ENCODE peak calls at places on chromosomes 3 and 15, in four cellular contexts. U, I, H and P are unnamed samples.

GRCh38 chr3:23494967-23495366 is 291.8 kb downstream of the UBE2E2 start:
- DNase-seq in U (no peak), I (no peak), H (no peak), P (no peak)

GRCh38 chr3:100737334-100737733 is 28.0 kb downstream of the TFG start:
- DNase-seq in U (no peak), I (no peak), H (peak; percentile 7), P (no peak)

GRCh38 chr3:160474416-160474838 is 24.8 kb upstream of the TRIM59 start:
- DNase-seq in U (no peak), I (no peak), H (no peak), P (no peak)

GRCh38 chr3:31226331-31226730 is 306.4 kb upstream of the STT3B start:
- DNase-seq in U (no peak), I (no peak), H (peak; percentile 94), P (no peak)

GRCh38 chr3:38334656-38335055 is 11.9 kb upstream of the XYLB start:
- DNase-seq in U (peak; percentile 18), I (no peak), H (no peak), P (no peak)

GRCh38 chr15:51424780-51425179 is 83.3 kb downstream of the GLDN start:
- DNase-seq in U (no peak), I (no peak), H (no peak), P (no peak)

GRCh38 chr15:75361989-75362641 is 6.3 kb downstream of the MAN2C1 start:
- DNase-seq in U (no peak), I (no peak), H (no peak), P (no peak)

GRCh38 chr15:75751116-75751875 is 38.6 kb upstream of the CSPG4 start:
- DNase-seq in U (no peak), I (no peak), H (no peak), P (no peak)

GRCh38 chr3:40313975-40314860 is 4.7 kb downstream of the EIF1B start:
- DNase-seq in U (no peak), I (no peak), H (no peak), P (no peak)

GRCh38 chr15:38623744-38624143 is 59.1 kb upstream of the RASGRP1 start:
- DNase-seq in U (no peak), I (no peak), H (no peak), P (no peak)

GRCh38 chr15:78216276-78217229 is 17.8 kb downstream of the ACSBG1 start:
- DNase-seq in U (no peak), I (peak; percentile 45), H (no peak), P (no peak)

GRCh38 chr3:195761503-195762248 is 40.9 kb downstream of the MUC20 start:
- DNase-seq in U (no peak), I (no peak), H (no peak), P (no peak)

GRCh38 chr15:95669146-95669922 is 661.2 kb upstream of the NR2F2 start:
- DNase-seq in U (no peak), I (no peak), H (no peak), P (peak; percentile 13)

GRCh38 chr15:66941231-66941711 is 124.1 kb upstream of the SMAD3 start:
- DNase-seq in U (no peak), I (peak; percentile 32), H (no peak), P (no peak)

GRCh38 chr3:96836153-96836915 is 21.9 kb downstream of the EPHA6 start:
- DNase-seq in U (no peak), I (no peak), H (no peak), P (no peak)

GRCh38 chr3:173618703-173619102 is 221.2 kb downstream of the NLGN1 start:
- DNase-seq in U (no peak), I (peak; percentile 33), H (no peak), P (no peak)

GRCh38 chr3:124221286-124221821 is 229.4 kb upstream of the ROPN1 start:
- DNase-seq in U (no peak), I (no peak), H (no peak), P (no peak)

GRCh38 chr15:82851331-82851850 is 42.0 kb downstream of the WHAMM start:
- DNase-seq in U (no peak), I (no peak), H (no peak), P (no peak)

GRCh38 chr3:188057124-188057523 is 96.8 kb upstream of the LPP start:
- DNase-seq in U (no peak), I (no peak), H (no peak), P (no peak)

GRCh38 chr3:108319428-108320053 is 23.2 kb downstream of the HHLA2 start:
- DNase-seq in U (no peak), I (peak; percentile 67), H (no peak), P (no peak)

GRCh38 chr3:108322352-108322751 is 26.0 kb downstream of the HHLA2 start:
- DNase-seq in U (no peak), I (no peak), H (peak; percentile 19), P (no peak)

GRCh38 chr3:108324177-108324576 is 27.8 kb downstream of the HHLA2 start:
- DNase-seq in U (no peak), I (no peak), H (no peak), P (no peak)

GRCh38 chr3:108315767-108316301 is 19.5 kb downstream of the HHLA2 start:
- DNase-seq in U (no peak), I (no peak), H (no peak), P (no peak)

DNA sequence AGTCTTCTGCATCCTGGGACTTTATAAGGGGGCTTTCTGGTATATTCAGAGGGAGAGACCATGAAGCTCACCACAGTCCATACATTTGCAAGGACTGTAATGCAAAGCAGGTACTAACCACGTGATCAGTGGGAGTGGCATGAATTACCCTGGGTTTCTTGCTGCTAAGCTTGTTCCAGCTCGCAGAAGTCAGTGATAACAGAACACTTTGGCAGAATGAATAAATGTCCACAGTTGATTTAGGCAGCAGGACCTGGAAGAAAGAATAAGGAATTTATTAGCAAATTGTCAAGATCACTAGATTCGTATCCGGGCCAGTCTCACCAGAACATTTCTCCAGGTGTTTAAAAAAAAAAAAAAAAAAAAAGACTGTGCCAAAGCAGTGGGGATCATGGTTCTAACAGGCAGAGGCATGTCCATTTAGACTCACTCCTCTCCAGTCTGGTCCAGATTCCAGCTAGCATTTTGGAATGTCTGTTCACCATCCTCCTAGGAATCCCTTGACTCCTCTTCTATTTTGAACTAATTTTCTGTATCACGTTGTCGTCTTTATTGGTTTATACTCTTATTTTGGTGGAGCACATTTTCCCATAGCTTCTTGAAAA is 24.5 kb downstream of the HHLA2 start:
- DNase-seq in U (no peak), I (no peak), H (no peak), P (no peak)
- TF ChIP-seq CTCF in U (no peak), I (no peak), H (no peak), P (no peak)

DNA sequence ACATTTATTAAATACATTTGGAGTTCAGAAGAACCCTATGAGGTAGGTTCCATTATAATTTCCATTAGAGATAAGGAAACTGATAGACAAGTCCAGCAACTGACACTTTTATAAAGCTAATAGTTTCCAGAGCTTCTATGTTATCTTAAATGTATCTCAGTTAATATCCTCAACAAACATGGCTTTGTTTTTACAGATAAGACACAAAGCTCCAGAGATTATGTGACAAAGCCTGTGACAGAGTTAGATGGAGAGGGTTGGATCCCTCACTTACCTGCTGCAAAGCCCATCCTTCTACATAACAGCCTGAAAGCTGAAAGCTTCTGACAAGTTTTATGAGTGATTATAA is 473 bp upstream of the COMMD2 start:
- DNase-seq in U (no peak), I (no peak), H (no peak), P (peak; percentile 5)
- TF ChIP-seq CTCF in U (no peak), I (no peak), H (peak; percentile 38), P (no peak)

GRCh38 chr3:167742338-167742737 is 6.8 kb downstream of the SERPINI1 start:
- DNase-seq in U (no peak), I (no peak), H (no peak), P (no peak)

GRCh38 chr3:167738037-167738436 is 2.5 kb downstream of the SERPINI1 start:
- DNase-seq in U (no peak), I (no peak), H (no peak), P (no peak)

GRCh38 chr3:167743799-167744198 is 8.3 kb downstream of the SERPINI1 start:
- DNase-seq in U (no peak), I (no peak), H (no peak), P (no peak)

GRCh38 chr3:167739190-167739589 is 3.7 kb downstream of the SERPINI1 start:
- DNase-seq in U (no peak), I (no peak), H (no peak), P (no peak)

DNA sequence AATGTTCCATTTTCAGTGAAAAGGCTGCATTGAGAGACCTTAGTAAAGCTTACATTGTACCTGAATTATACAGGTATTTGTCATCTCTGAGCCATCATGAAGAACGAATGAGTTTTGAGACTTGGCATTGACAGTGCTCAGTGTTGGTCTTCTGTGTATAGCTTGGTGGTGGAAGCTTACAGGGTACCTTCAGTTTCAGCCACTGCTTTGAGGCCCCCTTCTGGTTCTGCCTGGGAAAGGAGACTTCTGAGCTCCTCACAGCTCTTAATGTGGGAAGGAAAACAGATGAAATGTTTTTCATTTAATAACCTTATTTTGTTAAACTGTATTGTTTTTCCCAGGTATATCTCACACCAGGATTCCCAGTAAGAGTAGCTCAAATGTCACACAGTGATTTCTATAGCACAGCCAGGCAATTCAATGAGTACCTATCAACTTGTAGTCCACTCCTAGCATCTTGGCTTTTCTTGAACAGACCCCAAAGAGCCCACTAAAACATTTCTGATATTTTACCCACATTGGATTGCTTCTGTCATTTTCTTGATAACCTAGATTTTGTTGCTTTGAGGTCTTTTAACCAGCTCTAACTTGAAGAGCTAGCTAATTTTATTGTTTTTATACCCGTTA is 5.6 kb downstream of the SERPINI1 start:
- DNase-seq in U (no peak), I (no peak), H (peak; percentile 74), P (peak; percentile 16)
- TF ChIP-seq CTCF in U (peak; percentile 76), I (peak; percentile 27), H (peak; percentile 86), P (peak; percentile 36)

DNA sequence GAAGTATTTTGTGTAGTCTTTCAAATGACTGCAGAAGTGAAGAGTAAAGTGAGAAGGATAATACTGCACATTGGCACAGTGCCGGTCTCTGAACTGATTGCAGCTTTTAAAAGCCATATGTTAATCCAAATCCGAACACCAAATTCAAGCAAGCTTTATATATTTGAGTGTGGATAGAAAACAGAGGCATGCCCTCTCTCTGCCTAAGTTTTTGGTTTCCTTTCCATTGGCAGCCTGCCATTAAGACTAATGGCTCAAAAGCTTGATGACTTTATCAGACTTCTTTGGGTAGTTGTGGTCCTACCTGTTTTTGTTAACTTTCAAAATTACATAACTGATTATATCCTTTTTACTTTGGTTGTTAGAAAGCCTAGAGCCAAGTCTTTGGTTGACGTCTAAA is 101.4 kb downstream of the SENP2 start:
- DNase-seq in U (no peak), I (no peak), H (no peak), P (no peak)
- TF ChIP-seq CTCF in U (no peak), I (no peak), H (no peak), P (no peak)

GRCh38 chr3:58332575-58333179 is at the start of gene PXK:
- DNase-seq in U (no peak), I (peak; percentile 85), H (peak; percentile 88), P (peak; percentile 92)
- TF ChIP-seq CTCF in U (peak; percentile 18), I (peak; percentile 16), H (peak; percentile 49), P (peak; percentile 26)

DNA sequence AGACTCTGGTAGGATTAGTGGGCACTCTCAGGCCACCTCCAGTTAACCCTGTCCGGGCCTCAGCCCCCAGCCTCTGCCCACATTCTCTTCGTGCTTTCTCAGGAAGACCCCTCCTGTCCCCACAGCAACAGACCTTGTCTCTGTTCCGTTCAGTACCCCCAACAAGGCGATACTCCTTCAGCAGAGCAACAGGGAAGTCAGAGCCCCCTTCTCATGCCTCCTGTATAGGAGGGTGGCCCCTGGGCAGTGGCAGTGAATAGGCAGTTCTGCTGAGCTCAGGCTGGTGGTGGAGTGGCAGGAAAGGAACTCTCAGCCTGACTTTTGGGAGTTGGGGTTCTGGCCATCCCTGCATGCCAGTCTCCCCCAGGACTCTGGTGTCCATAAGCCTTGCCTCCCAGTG is 513 bp downstream of the SEMA3B start:
- DNase-seq in U (no peak), I (no peak), H (no peak), P (peak; percentile 20)
- TF ChIP-seq CTCF in U (no peak), I (no peak), H (no peak), P (no peak)